ENCODE peak calls at places on chromosomes 5 and 9, in seven cellular contexts. N is IMR-90, C is A549, F is heart left ventricle, T is testis, I is HepG2, X is right lobe of liver. Y is an unnamed sample.

GRCh38 chr9:81665514-81665838 is 23.9 kb downstream of the TLE1 start:
- DNase-seq in C (no peak), F (no peak), N (no peak), T (no peak), I (no peak), X (no peak), Y (no peak)

GRCh38 chr5:112795944-112796678 is 58.4 kb downstream of the APC start:
- DNase-seq in I (peak), N (no peak), C (no peak), F (no peak), T (no peak), X (no peak), Y (no peak)

GRCh38 chr5:97909541-97909940 is 726.5 kb upstream of the RIOK2 start:
- DNase-seq in T (no peak), F (no peak), X (no peak), N (no peak), I (no peak), C (no peak), Y (no peak)

GRCh38 chr9:95457769-95458168 is 59.0 kb downstream of the PTCH1 start:
- DNase-seq in N (peak), I (no peak), C (no peak), F (no peak), T (no peak), X (no peak), Y (no peak)

GRCh38 chr9:108811944-108812343 is 43.8 kb downstream of the ACTL7B start:
- DNase-seq in C (no peak), I (no peak), T (no peak), F (no peak), N (no peak), X (no peak), Y (no peak)

GRCh38 chr5:607541-608285 is 4.4 kb upstream of the CEP72 start:
- DNase-seq in T (no peak), N (no peak), X (no peak), I (no peak), C (no peak), F (peak), Y (peak)

GRCh38 chr5:43017438-43017820 is 22.7 kb downstream of the ANXA2R start:
- DNase-seq in N (peak), C (no peak), X (peak), F (peak), I (peak), T (no peak), Y (no peak)

GRCh38 chr5:39256472-39256871 is 37.1 kb upstream of the FYB1 start:
- DNase-seq in I (no peak), C (peak), F (no peak), N (peak), X (no peak), T (no peak), Y (no peak)

GRCh38 chr5:135024956-135025729 is 8.9 kb downstream of the PITX1 start:
- DNase-seq in N (no peak), T (no peak), C (peak), F (peak), I (no peak), X (peak), Y (no peak)

GRCh38 chr9:121861501-121862180 is 210.2 kb downstream of the DAB2IP start:
- DNase-seq in I (peak), T (peak), C (peak), F (peak), N (no peak), X (peak), Y (no peak)

GRCh38 chr9:115359011-115359780 is 241.2 kb upstream of the TNC start:
- DNase-seq in X (no peak), F (no peak), I (no peak), T (no peak), N (no peak), C (no peak), Y (no peak)

DNA sequence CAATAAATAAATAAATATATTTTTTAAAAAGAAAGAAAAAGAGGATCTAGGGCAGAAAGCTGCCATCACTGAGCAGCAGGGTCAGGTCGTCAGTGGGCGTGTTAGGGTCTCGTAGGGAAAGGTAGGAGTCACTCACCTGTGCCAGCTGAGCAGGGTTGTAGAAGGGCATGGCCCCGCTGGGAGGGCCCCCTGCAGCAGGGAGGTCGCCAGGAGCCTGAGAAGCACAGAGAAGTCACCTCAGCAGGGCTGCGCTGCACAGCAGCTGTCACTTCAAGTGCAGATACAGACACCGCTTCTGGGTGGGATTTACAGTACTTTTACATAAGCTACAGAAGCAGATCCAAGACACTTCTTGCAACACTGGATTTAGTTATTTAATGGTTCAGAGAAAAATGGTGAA is 4.0 kb upstream of the INPP5E start:
- DNase-seq in X (no peak), N (no peak), C (no peak), I (no peak), F (no peak), T (no peak), Y (no peak)
- H3K27ac ChIP-seq in X (no peak), N (no peak), C (no peak), I (no peak), F (no peak), T (no peak), Y (no peak)

GRCh38 chr9:128026255-128027165 is 40.6 kb downstream of the NAIF1 start:
- DNase-seq in F (no peak), T (no peak), I (no peak), N (no peak), X (no peak), C (no peak), Y (no peak)
- TF ChIP-seq POLR2A in F (no peak), T (no peak), I (no peak), N (no peak), X (no peak), C (no peak), Y (no peak)

GRCh38 chr9:129836342-129837007 is 1.2 kb downstream of the USP20 start:
- DNase-seq in F (no peak), I (no peak), T (no peak), C (peak), X (no peak), N (no peak), Y (peak)

GRCh38 chr9:129839324-129840023 is 4.2 kb downstream of the USP20 start:
- DNase-seq in C (no peak), I (no peak), N (no peak), T (no peak), X (no peak), F (no peak), Y (no peak)

GRCh38 chr9:129840024-129840423 is 4.8 kb downstream of the USP20 start:
- DNase-seq in X (no peak), C (no peak), I (no peak), T (no peak), F (no peak), N (no peak), Y (peak)

GRCh38 chr9:129841071-129841470 is 5.8 kb downstream of the USP20 start:
- DNase-seq in I (no peak), X (no peak), N (no peak), C (no peak), F (no peak), T (no peak), Y (no peak)

GRCh38 chr9:129838707-129839259 is 3.5 kb downstream of the USP20 start:
- DNase-seq in C (no peak), I (no peak), T (no peak), F (no peak), X (no peak), N (peak), Y (no peak)
- TF ChIP-seq CTCF in C (no peak), I (no peak), T (no peak), F (no peak), X (no peak), N (no peak), Y (no peak)

GRCh38 chr9:127518091-127518856 is 67.0 kb downstream of the LRSAM1 start:
- DNase-seq in N (no peak), F (peak), C (no peak), I (no peak), T (no peak), X (no peak), Y (no peak)
- H3K27ac ChIP-seq in N (peak), F (peak), C (no peak), I (no peak), T (peak), X (no peak), Y (peak)

GRCh38 chr9:16485575-16486321 is 384.7 kb downstream of the BNC2 start:
- DNase-seq in I (no peak), T (no peak), N (no peak), F (no peak), C (no peak), X (no peak), Y (no peak)

GRCh38 chr9:16484178-16484577 is 386.3 kb downstream of the BNC2 start:
- DNase-seq in I (no peak), T (no peak), N (peak), X (no peak), C (no peak), F (no peak), Y (no peak)

GRCh38 chr9:16482764-16483163 is 387.7 kb downstream of the BNC2 start:
- DNase-seq in N (peak), F (no peak), I (no peak), C (no peak), X (no peak), T (no peak), Y (no peak)

GRCh38 chr9:16484744-16485143 is 385.7 kb downstream of the BNC2 start:
- DNase-seq in N (peak), C (no peak), I (no peak), F (no peak), X (no peak), T (no peak), Y (no peak)

DNA sequence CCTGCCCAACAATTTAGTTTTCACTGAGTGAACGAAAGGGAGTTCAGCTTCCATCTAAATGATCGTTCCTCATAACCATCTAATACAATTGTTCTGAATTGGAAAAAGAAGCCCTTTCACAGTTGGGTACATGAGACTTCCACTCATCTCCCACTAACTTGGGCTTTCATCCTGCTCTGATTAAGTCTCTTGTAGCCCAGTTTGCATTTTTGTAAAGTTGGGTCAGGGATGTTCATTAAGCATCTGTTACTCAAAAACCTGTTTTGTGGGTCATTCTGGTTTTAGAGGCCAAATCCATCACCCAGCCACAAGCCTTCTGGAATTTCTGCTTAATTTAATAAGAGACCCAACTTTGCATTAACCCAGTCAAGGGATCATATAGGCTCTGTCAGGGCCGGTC is 385.3 kb downstream of the BNC2 start:
- DNase-seq in I (no peak), C (no peak), F (no peak), T (no peak), X (no peak), N (peak), Y (no peak)
- TF ChIP-seq POLR2A in I (no peak), C (no peak), F (no peak), T (no peak), X (no peak), N (no peak), Y (no peak)